ENCODE peak calls at places on chromosomes 5 and 9, in eight cellular contexts. B is spleen; V is PC-9; Z is ovary; T is K562; M is fibroblast of lung; L is CD8-positive, alpha-beta T cell; O is psoas muscle. W is an unnamed sample.

GRCh38 chr9:111902396-111903147 is 6.0 kb downstream of the UGCG start:
- DNase-seq in L (no peak), O (no peak), B (no peak), T (no peak), M (peak; percentile 84), Z (no peak), V (no peak), W (no peak)

GRCh38 chr5:140131967-140132409 is 6.3 kb downstream of the IGIP start:
- DNase-seq in Z (no peak), L (no peak), O (peak; percentile 44), V (peak; percentile 40), M (peak; percentile 97), B (no peak), T (no peak), W (no peak)

GRCh38 chr5:128101676-128102075 is 18.1 kb downstream of the SLC12A2 start:
- DNase-seq in B (no peak), T (no peak), M (peak; percentile 55), L (no peak), V (no peak), O (no peak), Z (no peak), W (no peak)

GRCh38 chr5:116632890-116633289 is 58.3 kb upstream of the SEMA6A start:
- DNase-seq in Z (no peak), T (no peak), B (no peak), L (no peak), M (no peak), V (no peak), O (no peak), W (no peak)

GRCh38 chr9:134434896-134435506 is 108.7 kb downstream of the RXRA start:
- DNase-seq in B (peak; percentile 88), Z (peak; percentile 99), M (peak; percentile 96), O (peak; percentile 95), V (peak; percentile 74), L (no peak), T (no peak), W (peak; percentile 94)

GRCh38 chr5:174514983-174515394 is 209.4 kb upstream of the MSX2 start:
- DNase-seq in O (no peak), B (no peak), Z (no peak), L (no peak), V (no peak), T (no peak), M (no peak), W (no peak)

GRCh38 chr5:105238561-105238960 is 1676.0 kb upstream of the NUDT12 start:
- DNase-seq in B (no peak), L (no peak), V (no peak), T (no peak), M (no peak), Z (no peak), O (no peak), W (no peak)

GRCh38 chr9:126724226-126724625 is 80.6 kb upstream of the ZBTB43 start:
- DNase-seq in M (no peak), V (no peak), O (no peak), B (no peak), T (no peak), L (no peak), Z (no peak), W (no peak)

GRCh38 chr5:9399094-9399493 is 146.8 kb downstream of the SEMA5A start:
- DNase-seq in O (no peak), Z (no peak), V (no peak), L (no peak), B (no peak), T (no peak), M (no peak), W (no peak)

GRCh38 chr9:136761545-136761981 is 2.8 kb downstream of the LCN15 start:
- DNase-seq in L (no peak), O (no peak), Z (no peak), V (no peak), B (no peak), M (no peak), T (no peak), W (no peak)

GRCh38 chr9:121735065-121735791 is 83.8 kb downstream of the DAB2IP start:
- DNase-seq in M (peak; percentile 72), L (peak; percentile 18), T (peak; percentile 37), O (no peak), V (peak; percentile 56), Z (no peak), B (no peak), W (no peak)

GRCh38 chr9:121732886-121733285 is 81.5 kb downstream of the DAB2IP start:
- DNase-seq in Z (no peak), T (no peak), O (no peak), B (no peak), M (no peak), L (peak; percentile 14), V (no peak), W (no peak)

GRCh38 chr9:121735792-121736130 is 84.3 kb downstream of the DAB2IP start:
- DNase-seq in L (peak; percentile 12), B (no peak), M (no peak), T (no peak), V (peak; percentile 71), Z (no peak), O (no peak), W (no peak)

GRCh38 chr9:121736147-121736721 is 84.8 kb downstream of the DAB2IP start:
- DNase-seq in M (peak; percentile 47), Z (peak; percentile 92), L (peak; percentile 16), O (peak; percentile 79), T (peak; percentile 62), V (peak; percentile 86), B (peak; percentile 83), W (peak; percentile 55)

GRCh38 chr9:121734465-121734864 is 83.0 kb downstream of the DAB2IP start:
- DNase-seq in Z (no peak), M (no peak), T (no peak), V (no peak), O (no peak), L (no peak), B (no peak), W (no peak)
- H3K4me1 ChIP-seq in Z (peaks cover 54% of the 10 kb centered on the region), M (peaks cover 26% of the 10 kb centered on the region), T (no peaks in the 10 kb centered on the region), V (peaks cover 48% of the 10 kb centered on the region), O (peaks cover 93% of the 10 kb centered on the region), L (peaks cover 3% of the 10 kb centered on the region), B (peaks cover 85% of the 10 kb centered on the region), W (peaks cover 12% of the 10 kb centered on the region)

GRCh38 chr5:90290648-90291047 is 118.9 kb downstream of the CETN3 start:
- DNase-seq in Z (no peak), O (no peak), T (no peak), B (no peak), L (no peak), M (no peak), V (no peak), W (no peak)

GRCh38 chr5:90289837-90290236 is 119.7 kb downstream of the CETN3 start:
- DNase-seq in B (no peak), L (no peak), Z (no peak), V (no peak), M (peak; percentile 36), O (no peak), T (no peak), W (no peak)

GRCh38 chr5:90293931-90294330 is 115.6 kb downstream of the CETN3 start:
- DNase-seq in B (no peak), L (no peak), M (peak; percentile 99), O (no peak), Z (no peak), T (no peak), V (no peak), W (no peak)

GRCh38 chr5:90297045-90297764 is 112.4 kb downstream of the CETN3 start:
- DNase-seq in M (no peak), V (no peak), B (no peak), L (no peak), T (no peak), Z (no peak), O (no peak), W (no peak)

DNA sequence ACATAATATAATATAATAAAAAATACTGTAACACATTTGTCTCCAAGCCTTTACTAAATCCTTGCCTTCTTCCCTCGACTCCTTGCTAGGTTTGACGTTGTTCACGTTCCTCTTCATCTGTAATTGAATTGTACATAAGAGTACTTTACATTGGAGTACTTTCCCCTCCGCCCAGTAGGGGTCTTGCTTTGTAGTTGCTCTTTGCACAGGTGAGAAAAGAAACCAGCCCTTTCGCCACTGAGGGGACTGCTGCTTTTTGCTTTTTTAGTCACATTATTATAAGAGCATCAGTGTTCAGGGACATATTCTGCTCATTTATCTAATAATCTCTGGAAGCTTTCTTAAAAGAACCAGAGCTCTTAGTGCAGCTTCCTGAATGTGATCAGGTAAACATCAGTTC is 115.0 kb downstream of the CETN3 start:
- DNase-seq in V (no peak), L (no peak), B (no peak), O (no peak), T (no peak), Z (no peak), M (no peak), W (no peak)
- TF ChIP-seq CTCF in V (no peak), L (no peak), B (no peak), O (no peak), T (peak; percentile 12), Z (no peak), M (no peak), W (no peak)

DNA sequence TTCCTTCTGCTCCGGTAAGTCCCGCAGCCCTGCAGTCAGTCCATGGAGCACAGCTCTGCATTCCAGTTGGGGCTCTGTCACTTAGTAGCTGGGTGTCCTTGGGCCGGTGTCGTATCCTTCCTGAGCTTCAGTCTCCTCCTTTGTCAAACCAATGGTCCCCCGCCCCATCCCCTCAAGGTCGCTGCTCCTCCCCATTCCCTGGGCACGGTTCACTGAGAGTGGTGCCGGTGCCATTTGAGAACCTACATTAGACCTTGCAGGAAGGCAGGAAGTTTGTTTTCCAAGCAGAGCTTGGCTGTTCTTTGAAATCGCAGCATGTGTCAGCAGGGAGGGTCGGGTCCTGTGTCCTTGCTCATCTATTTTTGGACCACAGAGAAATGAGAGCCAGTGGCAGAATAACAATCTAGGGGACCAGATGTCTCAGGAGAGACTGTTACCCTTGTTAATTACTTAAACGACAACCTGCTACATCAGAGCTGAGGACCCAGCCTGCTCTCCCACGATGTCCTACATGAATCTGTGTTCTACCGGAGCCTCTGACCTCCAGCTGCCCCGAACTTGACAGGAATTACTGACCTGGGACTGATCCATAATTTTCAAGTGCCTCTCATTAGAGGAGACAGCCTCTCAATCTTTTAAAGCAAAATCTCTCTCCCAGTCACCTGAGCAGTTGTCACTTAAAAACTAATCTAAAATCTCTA is 21.7 kb upstream of the BARHL1 start:
- DNase-seq in T (no peak), O (no peak), B (peak; percentile 86), Z (no peak), L (no peak), V (no peak), M (no peak), W (no peak)
- H3K27me3 ChIP-seq in T (peaks cover 49% of the 10 kb centered on the region), O (no peaks in the 10 kb centered on the region), B (no peaks in the 10 kb centered on the region), Z (no peaks in the 10 kb centered on the region), L (no peaks in the 10 kb centered on the region), V (peaks cover 100% of the 10 kb centered on the region), M (peaks cover 10% of the 10 kb centered on the region), W (peaks cover 7% of the 10 kb centered on the region)

DNA sequence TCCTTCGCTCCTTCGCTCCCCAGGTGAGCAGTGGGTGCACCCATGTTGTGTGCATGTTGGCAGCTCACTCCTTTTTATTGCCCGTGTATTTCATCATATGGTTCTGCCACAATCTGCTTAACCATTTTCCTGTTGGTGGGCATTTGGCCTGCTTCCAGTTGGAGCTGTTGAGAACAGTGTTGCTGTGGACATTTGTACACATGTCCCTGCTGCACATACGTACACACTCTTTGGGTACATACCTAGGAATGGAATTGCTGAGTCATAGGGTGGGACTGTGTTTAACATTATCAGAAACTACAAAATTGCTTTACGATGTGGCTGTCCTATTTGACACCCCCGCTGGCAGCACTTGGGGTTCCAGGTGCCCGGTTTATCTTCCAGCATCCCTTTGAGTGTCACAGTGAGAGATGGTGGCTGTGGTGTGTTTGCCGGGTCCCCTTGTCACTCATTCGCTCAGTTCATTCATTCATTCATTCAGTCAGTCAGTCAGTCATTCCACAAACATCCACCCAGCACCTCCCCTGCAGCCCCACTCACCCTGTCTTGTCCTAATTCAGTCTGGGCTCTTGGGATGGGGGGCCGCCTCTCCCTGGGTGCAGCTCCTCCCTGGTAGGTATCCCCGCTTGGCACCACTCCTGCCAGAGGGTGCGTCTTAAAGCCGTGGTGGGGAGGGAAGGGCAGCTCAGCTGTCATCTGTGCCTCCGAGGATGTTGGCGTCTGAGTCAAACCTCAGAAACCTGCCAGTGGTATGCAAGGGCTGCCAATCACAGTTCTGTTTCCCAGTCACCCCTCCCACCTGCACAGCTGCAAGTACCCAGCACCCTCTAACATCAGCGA is 8.0 kb upstream of the FIBCD1 start:
- DNase-seq in T (peak; percentile 61), M (peak; percentile 40), O (no peak), B (no peak), L (no peak), V (peak; percentile 67), Z (no peak), W (no peak)
- H3K4me1 ChIP-seq in T (peaks cover 6% of the 10 kb centered on the region), M (peaks cover 3% of the 10 kb centered on the region), O (no peaks in the 10 kb centered on the region), B (no peaks in the 10 kb centered on the region), L (no peaks in the 10 kb centered on the region), V (peaks cover 16% of the 10 kb centered on the region), Z (no peaks in the 10 kb centered on the region), W (no peaks in the 10 kb centered on the region)

W was measured in breast epithelium.